ENCODE peak calls at places on chromosome 7, in six cellular contexts. Q is H9; T is sigmoid colon; H is MM.1S; U is CD8-positive, alpha-beta T cell; B is breast epithelium. A is an unnamed sample.

GRCh38 chr7:27661776-27662489 is 750 bp downstream of the HIBADH start:
- DNase-seq in T (peak), Q (no peak), B (no peak), H (peak), U (peak), A (no peak)

GRCh38 chr7:116672596-116673503 is 854 bp downstream of the MET start:
- DNase-seq in Q (peak), U (no peak), H (no peak), B (no peak), T (peak), A (no peak)

GRCh38 chr7:14691597-14692203 is 210.9 kb downstream of the DGKB start:
- DNase-seq in B (no peak), T (peak), H (peak), U (peak), Q (peak), A (no peak)

GRCh38 chr7:140062118-140062527 is 628 bp downstream of the PARP12 start:
- DNase-seq in U (no peak), B (no peak), T (no peak), Q (peak), H (no peak), A (peak)

GRCh38 chr7:29278362-29279070 is 83.9 kb downstream of the CHN2 start:
- DNase-seq in H (no peak), B (no peak), Q (no peak), U (no peak), T (no peak), A (no peak)

GRCh38 chr7:39130740-39131538 is 153.2 kb downstream of the POU6F2 start:
- DNase-seq in H (no peak), T (no peak), Q (no peak), U (no peak), B (no peak), A (peak)

GRCh38 chr7:84337386-84337785 is 142.8 kb upstream of the SEMA3A start:
- DNase-seq in B (no peak), Q (no peak), H (no peak), T (no peak), U (no peak), A (no peak)

GRCh38 chr7:129959480-129960332 is 6.9 kb upstream of the UBE2H start:
- DNase-seq in U (no peak), Q (no peak), H (no peak), B (no peak), T (peak), A (peak)

GRCh38 chr7:36605261-36605660 is 119.0 kb downstream of the AOAH start:
- DNase-seq in U (no peak), T (no peak), Q (no peak), H (no peak), B (no peak), A (no peak)

GRCh38 chr7:132472463-132473120 is 103.7 kb downstream of the PLXNA4 start:
- DNase-seq in T (peak), H (no peak), Q (no peak), U (no peak), B (no peak), A (no peak)

GRCh38 chr7:36570508-36571219 is 153.6 kb downstream of the AOAH start:
- DNase-seq in B (no peak), H (no peak), Q (no peak), U (no peak), T (no peak), A (no peak)

GRCh38 chr7:8282162-8282561 is 20.2 kb upstream of the ICA1 start:
- DNase-seq in Q (no peak), H (no peak), B (no peak), T (no peak), U (no peak), A (no peak)

GRCh38 chr7:113170591-113170990 is 52.2 kb upstream of the SMIM30 start:
- DNase-seq in B (no peak), Q (no peak), H (no peak), U (no peak), T (no peak), A (no peak)

GRCh38 chr7:143375298-143376034 is 5.7 kb upstream of the ZYX start:
- DNase-seq in T (no peak), B (no peak), U (peak), H (no peak), Q (no peak), A (no peak)

GRCh38 chr7:37377231-37377630 is 71.4 kb downstream of the ELMO1 start:
- DNase-seq in H (no peak), Q (no peak), T (no peak), U (no peak), B (no peak), A (no peak)

GRCh38 chr7:108592633-108593277 is 23.1 kb downstream of the DNAJB9 start:
- DNase-seq in U (no peak), B (no peak), Q (no peak), T (no peak), H (no peak), A (no peak)

GRCh38 chr7:45185028-45185863 is 27.7 kb downstream of the RAMP3 start:
- DNase-seq in H (no peak), U (peak), B (peak), T (no peak), Q (no peak), A (peak)

GRCh38 chr7:85995101-85995500 is 648.6 kb upstream of the GRM3 start:
- DNase-seq in T (no peak), Q (no peak), H (no peak), U (no peak), B (no peak), A (no peak)

GRCh38 chr7:69773535-69774225 is 175.4 kb downstream of the AUTS2 start:
- DNase-seq in B (no peak), H (no peak), U (no peak), Q (no peak), T (peak), A (no peak)

GRCh38 chr7:33764752-33765451 is 140.4 kb upstream of the BMPER start:
- DNase-seq in Q (no peak), H (no peak), U (no peak), T (no peak), B (no peak), A (no peak)

GRCh38 chr7:19491821-19492452 is 216.9 kb downstream of the POLR1F start:
- DNase-seq in H (peak), T (no peak), U (no peak), B (no peak), Q (no peak), A (no peak)

GRCh38 chr7:139304517-139304916 is 36.6 kb upstream of the FMC1 start:
- DNase-seq in Q (no peak), B (no peak), T (no peak), U (no peak), H (no peak), A (no peak)

GRCh38 chr7:124965553-124965952 is 35.9 kb upstream of the POT1 start:
- DNase-seq in H (no peak), Q (no peak), U (no peak), T (no peak), B (no peak), A (no peak)

DNA sequence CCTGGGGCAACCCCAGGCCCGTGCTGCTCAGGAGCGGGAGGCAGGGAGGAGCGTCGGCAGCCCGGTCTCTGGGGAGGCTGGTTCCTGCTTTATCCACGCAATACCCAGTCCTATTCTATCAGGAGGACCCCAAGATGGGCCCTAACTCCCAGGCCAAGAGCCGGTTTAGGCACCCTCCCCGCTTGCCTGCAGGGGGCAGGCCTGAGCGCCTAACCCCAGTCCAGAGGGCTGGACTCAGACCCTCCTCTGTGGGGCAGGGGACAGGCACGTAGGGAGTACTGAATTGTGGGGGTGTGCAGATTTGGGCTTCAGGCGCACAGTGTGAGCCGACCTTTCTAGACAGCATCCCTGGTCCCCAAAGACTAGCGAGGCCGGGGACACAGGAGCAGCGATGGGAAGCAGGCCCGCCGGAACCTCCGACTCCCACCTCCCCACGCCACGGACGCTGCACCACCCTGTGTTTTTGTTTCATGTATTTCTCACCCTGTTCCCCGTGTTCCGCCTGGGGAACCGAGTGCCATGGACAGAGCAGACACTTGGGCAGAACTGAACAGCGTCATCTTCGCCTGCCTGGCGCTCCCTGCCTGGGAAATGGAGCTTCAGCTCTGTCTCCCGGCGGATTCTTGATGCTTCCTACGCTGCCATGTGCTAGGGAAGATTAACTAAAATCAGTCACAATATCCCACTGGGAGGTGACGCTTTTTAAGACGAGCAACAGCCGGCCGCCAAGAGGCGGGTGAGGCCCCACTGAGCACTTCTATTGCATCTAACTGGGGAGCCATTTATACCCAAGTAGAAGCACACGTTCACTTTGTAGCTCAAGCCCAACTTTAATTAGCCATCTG is 5.3 kb downstream of the NUDT1 start:
- DNase-seq in Q (peak), B (no peak), H (no peak), U (no peak), T (no peak), A (no peak)
- TF ChIP-seq CTCF in Q (peak), B (no peak), H (peak), U (peak), T (peak), A (peak)

GRCh38 chr7:100192951-100193350 is 15.2 kb downstream of the STAG3 start:
- DNase-seq in Q (no peak), H (no peak), B (no peak), U (no peak), T (no peak), A (no peak)

GRCh38 chr7:100190059-100190711 is 12.5 kb downstream of the STAG3 start:
- DNase-seq in H (peak), Q (no peak), U (no peak), T (no peak), B (no peak), A (no peak)

GRCh38 chr7:100191775-100192174 is 14.1 kb downstream of the STAG3 start:
- DNase-seq in H (no peak), T (no peak), Q (no peak), U (no peak), B (no peak), A (no peak)

DNA sequence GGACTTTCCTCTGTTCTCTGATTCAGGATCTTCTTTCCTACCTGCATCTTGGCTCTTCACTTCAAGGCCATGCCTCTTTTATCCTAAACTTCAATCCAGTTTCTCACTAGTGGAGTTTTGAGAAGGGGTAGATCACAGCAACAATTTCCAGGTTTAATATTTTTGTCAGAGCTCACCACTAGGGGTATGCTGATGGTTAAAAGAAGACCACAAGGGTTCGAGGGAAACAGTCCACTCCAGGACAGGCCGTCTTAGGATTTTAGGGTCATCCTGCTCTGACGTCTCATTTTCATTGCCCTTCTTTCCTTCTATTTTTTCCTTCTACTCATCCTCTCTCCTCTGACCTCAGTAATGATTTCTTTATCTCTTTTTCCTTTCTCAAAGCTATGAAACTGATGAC is 11.3 kb downstream of the STAG3 start:
- DNase-seq in U (no peak), B (no peak), Q (no peak), T (no peak), H (no peak), A (no peak)
- TF ChIP-seq CTCF in U (no peak), B (no peak), Q (peak), T (no peak), H (no peak), A (no peak)

DNA sequence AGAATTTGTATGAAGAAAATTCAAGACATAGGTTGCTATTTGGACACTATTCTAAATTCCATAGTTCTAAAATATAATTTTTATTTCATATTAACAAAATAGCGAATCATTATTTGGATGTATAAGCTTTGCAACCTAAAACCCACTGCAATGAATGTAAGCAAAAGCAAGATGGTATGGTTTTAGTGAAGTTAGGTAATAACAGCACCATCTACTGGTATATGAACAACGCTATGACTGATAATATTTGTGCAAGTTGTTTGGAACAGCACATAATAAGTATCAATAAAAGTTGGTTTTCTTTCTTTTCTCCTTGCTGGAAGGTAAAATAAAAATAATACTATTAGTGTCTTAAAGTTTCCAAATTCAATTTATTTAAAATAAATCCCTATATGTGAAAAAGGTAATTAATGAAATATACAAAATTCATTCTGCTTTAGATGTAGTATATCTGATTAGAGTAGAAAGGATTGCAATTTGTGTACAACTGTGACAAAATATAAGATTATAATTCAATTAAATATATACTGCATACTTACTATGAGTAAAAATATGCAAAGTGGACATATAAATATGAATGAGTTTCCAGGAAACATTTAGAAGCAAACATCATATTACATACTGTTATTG is 79.0 kb upstream of the LSM8 start:
- DNase-seq in Q (no peak), T (no peak), U (no peak), B (no peak), H (peak), A (no peak)
- TF ChIP-seq CTCF in Q (peak), T (peak), U (no peak), B (no peak), H (peak), A (peak)

GRCh38 chr7:48038815-48039496 is 3.6 kb downstream of the C7orf57 start:
- DNase-seq in Q (no peak), U (no peak), B (no peak), H (no peak), T (no peak), A (no peak)

GRCh38 chr7:48035967-48036478 is 680 bp downstream of the C7orf57 start:
- DNase-seq in U (no peak), H (no peak), T (peak), B (no peak), Q (no peak), A (peak)

GRCh38 chr7:48031111-48031510 is 2.2 kb upstream of the SUN3 start:
- DNase-seq in U (no peak), H (no peak), B (no peak), Q (no peak), T (no peak), A (no peak)

GRCh38 chr7:48033922-48034321 is 1.4 kb upstream of the C7orf57 start:
- DNase-seq in U (no peak), Q (no peak), T (no peak), H (no peak), B (no peak), A (no peak)

DNA sequence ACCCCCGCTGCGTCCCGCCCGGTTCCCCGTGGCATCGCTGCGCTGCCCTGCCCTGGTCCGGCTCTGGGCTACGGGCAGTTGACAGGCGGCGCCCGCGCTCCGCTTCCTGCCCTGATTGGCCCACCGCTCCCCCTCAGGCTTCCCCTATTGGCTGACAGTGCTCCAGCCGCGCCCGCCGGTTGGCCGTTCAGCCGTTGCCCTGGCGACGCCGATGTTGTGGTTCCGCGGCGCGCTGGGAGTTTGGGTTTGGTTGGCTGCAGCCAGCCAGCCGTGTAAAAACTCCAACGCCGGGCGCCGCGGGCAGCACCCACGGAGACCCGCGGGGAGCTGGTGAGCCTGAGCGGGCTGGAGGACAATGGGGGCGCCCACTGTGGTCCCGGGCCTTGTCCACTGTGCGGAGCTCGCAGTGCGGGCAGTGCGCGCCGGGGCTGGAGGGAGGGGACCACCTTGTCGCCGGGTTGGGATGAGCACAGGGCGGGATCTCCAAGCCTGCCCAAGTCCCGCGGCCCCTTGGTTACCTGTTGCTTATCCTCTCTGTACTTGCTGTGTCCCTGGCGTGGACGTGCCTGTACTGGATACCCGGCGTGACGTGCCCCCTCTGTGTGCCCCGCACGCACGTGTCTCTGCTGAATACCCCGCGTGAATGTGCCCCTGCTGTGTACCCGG is at the start of gene C7orf57:
- DNase-seq in B (peak), U (peak), T (peak), H (peak), Q (peak), A (peak)
- TF ChIP-seq CTCF in B (no peak), U (no peak), T (no peak), H (no peak), Q (no peak), A (peak)

DNA sequence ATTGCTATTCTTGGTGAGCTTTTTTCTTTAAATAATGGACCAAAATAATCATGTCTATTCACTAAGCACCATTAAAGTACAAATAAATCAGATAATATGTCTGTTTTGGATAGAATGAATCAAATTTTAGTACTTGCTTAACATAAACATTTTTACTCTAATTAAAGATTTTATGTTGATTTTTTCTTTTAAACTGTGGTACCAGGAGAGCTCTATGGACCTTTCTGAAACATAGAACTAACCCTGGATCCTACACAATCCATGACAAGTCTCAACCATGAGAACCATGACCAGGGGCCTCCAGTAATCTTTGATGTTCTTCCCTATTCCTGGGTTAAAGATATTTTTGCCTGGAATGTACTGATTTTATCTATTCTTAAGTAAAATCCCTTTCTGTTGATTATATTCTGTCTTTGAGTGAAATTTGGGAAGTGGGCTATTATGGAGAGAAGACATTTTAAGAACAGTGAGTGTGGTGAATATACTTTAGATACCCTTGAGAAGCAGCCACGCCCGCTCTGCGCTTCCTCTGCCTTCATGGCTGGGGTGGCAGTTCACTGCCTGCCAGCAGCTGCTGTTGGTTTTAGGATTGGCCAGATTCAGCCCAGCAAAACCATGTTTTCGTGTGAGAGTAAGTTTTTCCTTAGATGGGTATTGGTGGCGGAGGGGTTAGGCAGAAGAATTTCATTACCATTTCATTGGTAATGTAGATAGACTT is 42.2 kb upstream of the BHLHA15 start:
- DNase-seq in H (no peak), T (no peak), Q (no peak), B (no peak), U (no peak), A (no peak)
- TF ChIP-seq CTCF in H (no peak), T (no peak), Q (no peak), B (no peak), U (no peak), A (no peak)

GRCh38 chr7:41942468-41943097 is 239.7 kb upstream of the INHBA start:
- DNase-seq in B (no peak), T (no peak), U (no peak), Q (peak), H (no peak), A (no peak)

GRCh38 chr7:41943098-41943577 is 240.2 kb upstream of the INHBA start:
- DNase-seq in B (peak), T (peak), U (peak), Q (peak), H (peak), A (peak)

GRCh38 chr7:41938371-41938770 is 235.5 kb upstream of the INHBA start:
- DNase-seq in H (no peak), U (no peak), B (no peak), Q (no peak), T (no peak), A (no peak)

GRCh38 chr7:41940760-41941343 is 238.0 kb upstream of the INHBA start:
- DNase-seq in Q (peak), B (peak), T (peak), U (peak), H (peak), A (peak)
- TF ChIP-seq CTCF in Q (peak), B (peak), T (peak), U (peak), H (peak), A (peak)

GRCh38 chr7:104862719-104863118 is 151.3 kb upstream of the KMT2E start:
- DNase-seq in U (no peak), B (no peak), Q (peak), T (no peak), H (no peak), A (no peak)
- TF ChIP-seq CTCF in U (no peak), B (no peak), Q (peak), T (no peak), H (peak), A (no peak)